ENCODE peak calls at places on chromosomes 3 and 15, in four cellular contexts. K is kidney epithelial cell, L is neural progenitor cell, P is mammary epithelial cell. O is an unnamed sample.

GRCh38 chr3:14902719-14903118 is 44.7 kb upstream of the NR2C2 start:
- DNase-seq in L (no peak), P (no peak), K (no peak), O (no peak)

GRCh38 chr3:122458992-122459391 is 43.1 kb upstream of the WDR5B start:
- DNase-seq in L (peak), K (peak), P (peak), O (peak)

GRCh38 chr3:151925419-151925818 is 52.0 kb downstream of the SUCNR1 start:
- DNase-seq in L (no peak), P (peak), K (no peak), O (no peak)

GRCh38 chr3:53804697-53805462 is 41.3 kb downstream of the CHDH start:
- DNase-seq in K (peak), L (no peak), P (peak), O (peak)

GRCh38 chr3:40237892-40238571 is 71.5 kb upstream of the EIF1B start:
- DNase-seq in P (no peak), K (no peak), L (peak), O (no peak)

GRCh38 chr3:149969945-149970715 is 565 bp downstream of the PFN2 start:
- DNase-seq in L (peak), P (peak), K (no peak), O (peak)

GRCh38 chr15:89197503-89197971 is 23.8 kb downstream of the RLBP1 start:
- DNase-seq in P (peak), L (peak), K (no peak), O (no peak)

GRCh38 chr3:173778246-173778645 is 380.7 kb downstream of the NLGN1 start:
- DNase-seq in P (no peak), K (no peak), L (no peak), O (no peak)

GRCh38 chr15:46280753-46281521 is 646.1 kb downstream of the SQOR start:
- DNase-seq in K (no peak), P (no peak), L (peak), O (no peak)

GRCh38 chr15:51499379-51499976 is 123.1 kb downstream of the DMXL2 start:
- DNase-seq in P (peak), K (no peak), L (peak), O (no peak)

GRCh38 chr15:66882251-66883020 is 180.4 kb downstream of the SMAD6 start:
- DNase-seq in K (no peak), L (no peak), P (peak), O (no peak)

GRCh38 chr3:48614044-48614443 is 4.6 kb upstream of the UQCRC1 start:
- DNase-seq in K (no peak), L (no peak), P (peak), O (no peak)

DNA sequence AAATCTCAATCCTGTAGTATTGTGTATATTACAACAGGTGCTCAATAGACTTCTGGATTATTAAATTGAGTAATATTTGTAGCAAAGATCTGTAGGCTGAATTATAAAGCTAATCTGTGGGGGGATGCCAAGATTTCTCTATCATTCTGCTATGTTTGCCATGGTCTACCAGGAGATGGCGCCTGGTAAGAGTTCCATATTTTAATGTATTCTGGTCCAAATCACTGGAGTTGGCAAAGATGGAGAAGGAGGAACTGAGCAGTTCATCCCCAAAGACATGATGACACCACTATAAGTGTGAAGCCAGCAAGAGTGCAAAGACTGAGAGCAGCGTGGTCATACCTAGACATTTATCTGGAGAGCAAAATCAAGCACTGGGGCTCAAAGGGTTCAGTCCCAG is 340.8 kb upstream of the TPRG1 start:
- DNase-seq in P (no peak), L (no peak), K (no peak), O (no peak)
- TF ChIP-seq CTCF in P (peak), L (peak), K (peak), O (peak)

DNA sequence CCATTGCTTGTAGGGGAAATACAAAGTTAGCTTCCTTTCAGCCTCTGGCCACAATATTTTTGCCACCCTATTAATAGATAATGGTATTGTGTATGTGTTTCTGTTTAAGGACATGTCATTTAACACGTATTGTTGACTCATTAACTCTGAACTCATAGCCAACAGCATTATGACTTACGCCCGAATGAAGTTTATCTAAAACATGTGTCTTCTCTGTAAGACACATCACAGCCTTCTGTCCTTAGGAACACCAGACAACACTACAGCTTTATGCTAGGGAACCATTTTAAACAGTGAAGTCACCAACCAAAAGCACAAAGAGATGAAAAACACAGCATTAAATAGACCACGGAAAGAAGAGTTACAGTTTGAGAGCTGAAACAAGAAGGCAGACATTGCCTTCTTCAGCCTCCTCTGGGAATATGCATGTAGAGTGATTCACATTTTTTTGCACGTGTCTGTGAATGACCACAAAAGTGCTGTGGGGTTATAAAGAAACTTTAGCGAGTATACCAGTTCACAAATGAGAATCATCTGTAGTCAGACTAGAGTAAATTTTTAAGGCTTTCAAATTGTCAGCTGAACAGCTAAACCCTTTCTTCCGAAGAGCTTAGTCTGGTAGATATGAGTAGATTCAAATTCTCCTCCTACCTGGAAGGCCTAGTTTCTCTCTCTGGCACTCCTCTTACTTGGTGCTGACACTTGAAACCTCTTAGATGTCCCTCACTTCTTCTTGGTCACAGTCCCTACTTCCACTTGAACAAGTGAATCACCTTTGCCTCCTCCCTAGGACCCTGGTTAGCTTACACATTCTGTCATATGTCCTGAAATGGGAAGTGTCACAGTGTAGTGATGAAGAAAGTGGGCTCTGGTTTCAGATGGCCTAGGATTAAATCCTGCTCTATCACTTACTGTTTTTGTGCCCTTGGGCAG is 32.2 kb downstream of the MCTP2 start:
- DNase-seq in P (no peak), L (no peak), K (no peak), O (no peak)
- H3K4me3 ChIP-seq in P (no peak), L (no peak), K (no peak), O (no peak)

GRCh38 chr15:31366169-31366734 is 39.6 kb downstream of the KLF13 start:
- DNase-seq in P (peak), L (no peak), K (no peak), O (no peak)
- TF ChIP-seq CTCF in P (no peak), L (no peak), K (no peak), O (no peak)

GRCh38 chr3:12772462-12772861 is 13.4 kb upstream of the TMEM40 start:
- DNase-seq in L (no peak), P (no peak), K (no peak), O (no peak)

GRCh38 chr3:12766541-12766940 is 7.5 kb upstream of the TMEM40 start:
- DNase-seq in P (no peak), K (no peak), L (no peak), O (no peak)

GRCh38 chr3:12769761-12770160 is 10.7 kb upstream of the TMEM40 start:
- DNase-seq in L (no peak), P (no peak), K (no peak), O (no peak)

GRCh38 chr3:12771236-12771635 is 12.2 kb upstream of the TMEM40 start:
- DNase-seq in L (no peak), P (no peak), K (no peak), O (no peak)

GRCh38 chr3:12768579-12769527 is 9.8 kb upstream of the TMEM40 start:
- DNase-seq in L (no peak), P (no peak), K (no peak), O (no peak)
- H3K4me3 ChIP-seq in L (no peak), P (no peak), K (no peak), O (no peak)

DNA sequence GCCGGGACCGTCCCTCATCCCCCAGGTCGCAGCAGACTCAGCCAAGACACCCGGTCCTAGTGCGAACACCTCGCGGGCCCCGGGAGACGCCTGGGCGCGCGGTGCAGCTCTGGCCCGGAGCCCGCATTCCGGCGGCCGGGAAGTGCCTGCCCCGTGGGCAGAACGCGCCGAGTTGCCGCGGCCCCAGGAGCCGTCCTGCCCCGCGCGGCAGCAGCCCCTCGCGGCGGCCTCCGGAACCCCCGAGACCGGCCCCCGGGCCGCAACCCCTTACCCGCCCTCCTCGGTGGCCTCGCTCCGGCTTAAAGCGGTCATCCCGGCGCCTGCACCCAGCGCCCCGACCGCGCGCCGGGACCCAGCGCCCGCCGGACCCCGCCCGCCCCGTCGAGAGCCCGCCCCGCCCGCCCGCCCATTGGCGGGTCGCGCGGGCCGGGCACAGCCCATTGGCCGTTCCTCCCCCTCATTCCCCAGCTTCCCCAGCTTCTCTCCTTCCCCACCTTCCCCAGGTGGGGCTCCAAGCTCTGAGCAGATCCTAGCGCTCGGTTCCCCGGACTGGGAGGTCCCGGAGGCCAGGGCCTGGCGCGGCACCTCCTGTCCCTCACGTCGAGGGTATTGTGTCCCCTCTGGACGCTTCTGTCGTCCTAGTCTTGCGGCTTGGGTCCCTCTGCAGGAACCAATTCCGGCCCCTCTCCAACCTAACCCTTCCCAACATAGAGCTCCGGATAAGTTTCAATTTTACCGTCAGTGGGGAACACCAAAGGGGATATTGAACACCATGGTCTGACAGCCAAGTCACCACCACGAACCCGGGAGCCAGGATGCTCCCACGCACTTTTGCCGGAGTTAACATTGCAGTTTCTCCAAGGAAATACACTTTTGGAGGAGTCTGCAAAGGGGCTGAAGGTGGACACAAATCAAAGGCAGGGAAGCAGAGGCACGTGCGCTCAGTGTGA is at the start of gene GRAMD2A:
- DNase-seq in P (peak), K (no peak), L (peak), O (no peak)
- TF ChIP-seq CTCF in P (no peak), K (no peak), L (no peak), O (no peak)

O was measured in retinal pigment epithelial cell.